ENCODE peak calls at places on chromosomes 13 and 19, in seven cellular contexts. One of them, this sample, is unnamed.
A peak's percentile ranks its signal among the peaks of the same experiment; 100 is the strongest.

GRCh38 chr19:13172335-13173128 is 22.3 kb downstream of the IER2 start:
- DNase-seq in anterior cingulate cortex: no peak
- DNase-seq in NCI-H460: peak; percentile 76
- DNase-seq in HT1080: peak; percentile 91
- DNase-seq in body of pancreas: peak; percentile 79
- DNase-seq in H54: peak; percentile 77
- DNase-seq in activated gamma-delta T cell treated with anti-CD3 and anti-CD28 coated beads, Interleukin-2, amount 50 U/mL, for 16 hours: peak; percentile 74
- DNase-seq in this sample: peak; percentile 91

GRCh38 chr19:49441210-49441959 is at the start of gene SLC17A7:
- DNase-seq in activated gamma-delta T cell treated with anti-CD3 and anti-CD28 coated beads, Interleukin-2, amount 50 U/mL, for 16 hours: no peak
- DNase-seq in NCI-H460: no peak
- DNase-seq in HT1080: no peak
- DNase-seq in anterior cingulate cortex: no peak
- DNase-seq in H54: no peak
- DNase-seq in body of pancreas: no peak
- DNase-seq in this sample: peak; percentile 32

GRCh38 chr19:13150919-13151604 is 851 bp downstream of the IER2 start:
- DNase-seq in HT1080: no peak
- DNase-seq in H54: no peak
- DNase-seq in body of pancreas: peak; percentile 35
- DNase-seq in activated gamma-delta T cell treated with anti-CD3 and anti-CD28 coated beads, Interleukin-2, amount 50 U/mL, for 16 hours: no peak
- DNase-seq in anterior cingulate cortex: no peak
- DNase-seq in NCI-H460: no peak
- DNase-seq in this sample: no peak

GRCh38 chr13:111858571-111858970 is 208.4 kb upstream of the SOX1 start:
- DNase-seq in activated gamma-delta T cell treated with anti-CD3 and anti-CD28 coated beads, Interleukin-2, amount 50 U/mL, for 16 hours: no peak
- DNase-seq in H54: no peak
- DNase-seq in NCI-H460: no peak
- DNase-seq in body of pancreas: no peak
- DNase-seq in anterior cingulate cortex: no peak
- DNase-seq in HT1080: no peak
- DNase-seq in this sample: no peak

GRCh38 chr19:50657672-50658437 is 8.6 kb downstream of the C19orf81 start:
- DNase-seq in HT1080: peak; percentile 98
- DNase-seq in H54: peak; percentile 95
- DNase-seq in body of pancreas: peak; percentile 96
- DNase-seq in activated gamma-delta T cell treated with anti-CD3 and anti-CD28 coated beads, Interleukin-2, amount 50 U/mL, for 16 hours: peak; percentile 75
- DNase-seq in anterior cingulate cortex: peak; percentile 90
- DNase-seq in NCI-H460: peak; percentile 99
- DNase-seq in this sample: peak; percentile 99

GRCh38 chr13:111857336-111857735 is 209.6 kb upstream of the SOX1 start:
- DNase-seq in body of pancreas: no peak
- DNase-seq in NCI-H460: no peak
- DNase-seq in anterior cingulate cortex: no peak
- DNase-seq in HT1080: no peak
- DNase-seq in activated gamma-delta T cell treated with anti-CD3 and anti-CD28 coated beads, Interleukin-2, amount 50 U/mL, for 16 hours: no peak
- DNase-seq in H54: no peak
- DNase-seq in this sample: no peak

GRCh38 chr19:35346193-35347052 is 1.3 kb upstream of the FFAR1 start:
- DNase-seq in HT1080: no peak
- DNase-seq in activated gamma-delta T cell treated with anti-CD3 and anti-CD28 coated beads, Interleukin-2, amount 50 U/mL, for 16 hours: peak; percentile 48
- DNase-seq in anterior cingulate cortex: no peak
- DNase-seq in H54: no peak
- DNase-seq in body of pancreas: no peak
- DNase-seq in NCI-H460: no peak
- DNase-seq in this sample: no peak

GRCh38 chr19:19568802-19569756 is 31.0 kb downstream of the CILP2 start:
- DNase-seq in NCI-H460: no peak
- DNase-seq in anterior cingulate cortex: no peak
- DNase-seq in activated gamma-delta T cell treated with anti-CD3 and anti-CD28 coated beads, Interleukin-2, amount 50 U/mL, for 16 hours: no peak
- DNase-seq in body of pancreas: no peak
- DNase-seq in H54: peak; percentile 81
- DNase-seq in HT1080: no peak
- DNase-seq in this sample: no peak

GRCh38 chr19:10226376-10227214 is 4.5 kb downstream of the S1PR2 start:
- DNase-seq in anterior cingulate cortex: no peak
- DNase-seq in body of pancreas: peak; percentile 55
- DNase-seq in NCI-H460: no peak
- DNase-seq in HT1080: no peak
- DNase-seq in H54: no peak
- DNase-seq in activated gamma-delta T cell treated with anti-CD3 and anti-CD28 coated beads, Interleukin-2, amount 50 U/mL, for 16 hours: no peak
- DNase-seq in this sample: no peak

GRCh38 chr19:17095141-17095919 is 19.8 kb downstream of the MYO9B start:
- DNase-seq in HT1080: no peak
- DNase-seq in anterior cingulate cortex: no peak
- DNase-seq in NCI-H460: no peak
- DNase-seq in H54: no peak
- DNase-seq in activated gamma-delta T cell treated with anti-CD3 and anti-CD28 coated beads, Interleukin-2, amount 50 U/mL, for 16 hours: no peak
- DNase-seq in body of pancreas: peak; percentile 58
- DNase-seq in this sample: no peak

GRCh38 chr19:45499196-45500180 is 1.2 kb downstream of the PPM1N start:
- DNase-seq in H54: no peak
- DNase-seq in NCI-H460: no peak
- DNase-seq in HT1080: no peak
- DNase-seq in activated gamma-delta T cell treated with anti-CD3 and anti-CD28 coated beads, Interleukin-2, amount 50 U/mL, for 16 hours: no peak
- DNase-seq in body of pancreas: peak; percentile 44
- DNase-seq in anterior cingulate cortex: no peak
- DNase-seq in this sample: no peak

GRCh38 chr13:51590966-51591627 is 6.8 kb downstream of the WDFY2 start:
- DNase-seq in HT1080: peak; percentile 90
- DNase-seq in anterior cingulate cortex: no peak
- DNase-seq in NCI-H460: peak; percentile 83
- DNase-seq in H54: peak; percentile 6
- DNase-seq in body of pancreas: peak; percentile 67
- DNase-seq in activated gamma-delta T cell treated with anti-CD3 and anti-CD28 coated beads, Interleukin-2, amount 50 U/mL, for 16 hours: no peak
- DNase-seq in this sample: peak; percentile 61

GRCh38 chr19:46635920-46636761 is at the start of gene GNG8:
- DNase-seq in H54: no peak
- DNase-seq in body of pancreas: no peak
- DNase-seq in anterior cingulate cortex: no peak
- DNase-seq in HT1080: no peak
- DNase-seq in NCI-H460: no peak
- DNase-seq in activated gamma-delta T cell treated with anti-CD3 and anti-CD28 coated beads, Interleukin-2, amount 50 U/mL, for 16 hours: no peak
- DNase-seq in this sample: no peak

GRCh38 chr19:13398780-13399726 is 107.2 kb downstream of the CACNA1A start:
- DNase-seq in anterior cingulate cortex: no peak
- DNase-seq in NCI-H460: no peak
- DNase-seq in H54: peak; percentile 63
- DNase-seq in activated gamma-delta T cell treated with anti-CD3 and anti-CD28 coated beads, Interleukin-2, amount 50 U/mL, for 16 hours: no peak
- DNase-seq in HT1080: peak; percentile 95
- DNase-seq in body of pancreas: peak; percentile 9
- DNase-seq in this sample: peak; percentile 32

GRCh38 chr13:23828086-23828485 is 61.1 kb downstream of the MIPEP start:
- DNase-seq in H54: no peak
- DNase-seq in activated gamma-delta T cell treated with anti-CD3 and anti-CD28 coated beads, Interleukin-2, amount 50 U/mL, for 16 hours: no peak
- DNase-seq in body of pancreas: no peak
- DNase-seq in anterior cingulate cortex: no peak
- DNase-seq in HT1080: no peak
- DNase-seq in NCI-H460: no peak
- DNase-seq in this sample: no peak

GRCh38 chr19:15216363-15216762 is 15.6 kb upstream of the NOTCH3 start:
- DNase-seq in HT1080: no peak
- DNase-seq in body of pancreas: no peak
- DNase-seq in NCI-H460: no peak
- DNase-seq in H54: no peak
- DNase-seq in activated gamma-delta T cell treated with anti-CD3 and anti-CD28 coated beads, Interleukin-2, amount 50 U/mL, for 16 hours: no peak
- DNase-seq in anterior cingulate cortex: no peak
- DNase-seq in this sample: no peak

GRCh38 chr13:94556016-94556415 is 39.9 kb downstream of the TGDS start:
- DNase-seq in NCI-H460: no peak
- DNase-seq in activated gamma-delta T cell treated with anti-CD3 and anti-CD28 coated beads, Interleukin-2, amount 50 U/mL, for 16 hours: no peak
- DNase-seq in H54: no peak
- DNase-seq in HT1080: no peak
- DNase-seq in anterior cingulate cortex: no peak
- DNase-seq in body of pancreas: no peak
- DNase-seq in this sample: no peak

GRCh38 chr19:2032296-2032941 is 16.9 kb upstream of the BTBD2 start:
- DNase-seq in body of pancreas: peak; percentile 98
- DNase-seq in H54: peak; percentile 86
- DNase-seq in NCI-H460: peak; percentile 75
- DNase-seq in HT1080: peak; percentile 91
- DNase-seq in anterior cingulate cortex: peak; percentile 62
- DNase-seq in activated gamma-delta T cell treated with anti-CD3 and anti-CD28 coated beads, Interleukin-2, amount 50 U/mL, for 16 hours: no peak
- DNase-seq in this sample: peak; percentile 90

GRCh38 chr19:10892256-10892655 is 20.9 kb downstream of the CARM1 start:
- DNase-seq in H54: no peak
- DNase-seq in HT1080: no peak
- DNase-seq in activated gamma-delta T cell treated with anti-CD3 and anti-CD28 coated beads, Interleukin-2, amount 50 U/mL, for 16 hours: no peak
- DNase-seq in anterior cingulate cortex: no peak
- DNase-seq in NCI-H460: no peak
- DNase-seq in body of pancreas: no peak
- DNase-seq in this sample: no peak

GRCh38 chr19:40465025-40465780 is at the start of gene BLVRB:
- DNase-seq in activated gamma-delta T cell treated with anti-CD3 and anti-CD28 coated beads, Interleukin-2, amount 50 U/mL, for 16 hours: peak; percentile 13
- DNase-seq in H54: peak; percentile 61
- DNase-seq in NCI-H460: no peak
- DNase-seq in body of pancreas: peak; percentile 73
- DNase-seq in HT1080: peak; percentile 60
- DNase-seq in anterior cingulate cortex: no peak
- DNase-seq in this sample: peak; percentile 66

GRCh38 chr13:25978961-25979360 is 72.9 kb downstream of the SHISA2 start:
- DNase-seq in body of pancreas: no peak
- DNase-seq in activated gamma-delta T cell treated with anti-CD3 and anti-CD28 coated beads, Interleukin-2, amount 50 U/mL, for 16 hours: no peak
- DNase-seq in HT1080: no peak
- DNase-seq in NCI-H460: no peak
- DNase-seq in anterior cingulate cortex: no peak
- DNase-seq in H54: no peak
- DNase-seq in this sample: no peak

GRCh38 chr13:29511980-29512379 is 83.5 kb downstream of the SLC7A1 start:
- DNase-seq in body of pancreas: peak; percentile 19
- DNase-seq in H54: no peak
- DNase-seq in anterior cingulate cortex: no peak
- DNase-seq in activated gamma-delta T cell treated with anti-CD3 and anti-CD28 coated beads, Interleukin-2, amount 50 U/mL, for 16 hours: no peak
- DNase-seq in HT1080: no peak
- DNase-seq in NCI-H460: no peak
- DNase-seq in this sample: no peak

GRCh38 chr13:50592412-50593145 is 250.9 kb downstream of the DLEU7 start:
- DNase-seq in HT1080: peak; percentile 80
- DNase-seq in activated gamma-delta T cell treated with anti-CD3 and anti-CD28 coated beads, Interleukin-2, amount 50 U/mL, for 16 hours: no peak
- DNase-seq in anterior cingulate cortex: no peak
- DNase-seq in H54: no peak
- DNase-seq in body of pancreas: no peak
- DNase-seq in NCI-H460: no peak
- DNase-seq in this sample: peak; percentile 72

GRCh38 chr13:59356607-59357006 is 807.1 kb downstream of the DIAPH3 start:
- DNase-seq in H54: no peak
- DNase-seq in body of pancreas: peak; percentile 81
- DNase-seq in NCI-H460: no peak
- DNase-seq in HT1080: peak; percentile 13
- DNase-seq in activated gamma-delta T cell treated with anti-CD3 and anti-CD28 coated beads, Interleukin-2, amount 50 U/mL, for 16 hours: no peak
- DNase-seq in anterior cingulate cortex: no peak
- DNase-seq in this sample: no peak

GRCh38 chr19:22610121-22610520 is 24.0 kb upstream of the ZNF492 start:
- DNase-seq in HT1080: no peak
- DNase-seq in body of pancreas: no peak
- DNase-seq in activated gamma-delta T cell treated with anti-CD3 and anti-CD28 coated beads, Interleukin-2, amount 50 U/mL, for 16 hours: no peak
- DNase-seq in NCI-H460: no peak
- DNase-seq in anterior cingulate cortex: no peak
- DNase-seq in H54: no peak
- DNase-seq in this sample: no peak

GRCh38 chr19:31317098-31317497 is 32.1 kb downstream of the TSHZ3 start:
- DNase-seq in NCI-H460: no peak
- DNase-seq in activated gamma-delta T cell treated with anti-CD3 and anti-CD28 coated beads, Interleukin-2, amount 50 U/mL, for 16 hours: no peak
- DNase-seq in body of pancreas: no peak
- DNase-seq in HT1080: no peak
- DNase-seq in anterior cingulate cortex: no peak
- DNase-seq in H54: no peak
- DNase-seq in this sample: no peak

GRCh38 chr13:79679334-79679733 is 198.4 kb downstream of the NDFIP2 start:
- DNase-seq in NCI-H460: peak; percentile 56
- DNase-seq in anterior cingulate cortex: no peak
- DNase-seq in H54: peak; percentile 9
- DNase-seq in HT1080: peak; percentile 57
- DNase-seq in body of pancreas: peak; percentile 81
- DNase-seq in activated gamma-delta T cell treated with anti-CD3 and anti-CD28 coated beads, Interleukin-2, amount 50 U/mL, for 16 hours: peak; percentile 15
- DNase-seq in this sample: peak; percentile 73

GRCh38 chr19:42529248-42529764 is 1.0 kb upstream of the CEACAM1 start:
- DNase-seq in NCI-H460: peak; percentile 9
- DNase-seq in HT1080: peak; percentile 28
- DNase-seq in body of pancreas: peak; percentile 72
- DNase-seq in H54: peak; percentile 70
- DNase-seq in anterior cingulate cortex: no peak
- DNase-seq in activated gamma-delta T cell treated with anti-CD3 and anti-CD28 coated beads, Interleukin-2, amount 50 U/mL, for 16 hours: peak; percentile 46
- DNase-seq in this sample: peak; percentile 50

GRCh38 chr13:29786698-29787097 is 63.7 kb downstream of the UBL3 start:
- DNase-seq in HT1080: no peak
- DNase-seq in body of pancreas: no peak
- DNase-seq in NCI-H460: no peak
- DNase-seq in anterior cingulate cortex: no peak
- DNase-seq in activated gamma-delta T cell treated with anti-CD3 and anti-CD28 coated beads, Interleukin-2, amount 50 U/mL, for 16 hours: no peak
- DNase-seq in H54: no peak
- DNase-seq in this sample: no peak

GRCh38 chr13:75838366-75839017 is 202.4 kb downstream of the LMO7 start:
- DNase-seq in body of pancreas: no peak
- DNase-seq in activated gamma-delta T cell treated with anti-CD3 and anti-CD28 coated beads, Interleukin-2, amount 50 U/mL, for 16 hours: no peak
- DNase-seq in NCI-H460: no peak
- DNase-seq in HT1080: no peak
- DNase-seq in anterior cingulate cortex: no peak
- DNase-seq in H54: no peak
- DNase-seq in this sample: no peak

GRCh38 chr13:41418027-41418426 is 39.3 kb upstream of the RGCC start:
- DNase-seq in H54: no peak
- DNase-seq in activated gamma-delta T cell treated with anti-CD3 and anti-CD28 coated beads, Interleukin-2, amount 50 U/mL, for 16 hours: no peak
- DNase-seq in NCI-H460: no peak
- DNase-seq in body of pancreas: no peak
- DNase-seq in HT1080: peak; percentile 62
- DNase-seq in anterior cingulate cortex: no peak
- DNase-seq in this sample: no peak

GRCh38 chr13:105008606-105009005 is 1526.9 kb downstream of the EFNB2 start:
- DNase-seq in HT1080: no peak
- DNase-seq in body of pancreas: no peak
- DNase-seq in anterior cingulate cortex: no peak
- DNase-seq in NCI-H460: no peak
- DNase-seq in H54: no peak
- DNase-seq in activated gamma-delta T cell treated with anti-CD3 and anti-CD28 coated beads, Interleukin-2, amount 50 U/mL, for 16 hours: no peak
- DNase-seq in this sample: no peak

GRCh38 chr19:10998045-10998533 is 37.3 kb downstream of the SMARCA4 start:
- DNase-seq in body of pancreas: peak; percentile 28
- DNase-seq in H54: no peak
- DNase-seq in activated gamma-delta T cell treated with anti-CD3 and anti-CD28 coated beads, Interleukin-2, amount 50 U/mL, for 16 hours: no peak
- DNase-seq in HT1080: no peak
- DNase-seq in anterior cingulate cortex: no peak
- DNase-seq in NCI-H460: no peak
- DNase-seq in this sample: no peak

GRCh38 chr13:75196112-75196855 is 285.7 kb downstream of the TBC1D4 start:
- DNase-seq in NCI-H460: no peak
- DNase-seq in activated gamma-delta T cell treated with anti-CD3 and anti-CD28 coated beads, Interleukin-2, amount 50 U/mL, for 16 hours: no peak
- DNase-seq in anterior cingulate cortex: no peak
- DNase-seq in body of pancreas: no peak
- DNase-seq in HT1080: no peak
- DNase-seq in H54: no peak
- DNase-seq in this sample: no peak

GRCh38 chr19:5828661-5829566 is 10.6 kb downstream of the FUT6 start:
- DNase-seq in HT1080: no peak
- DNase-seq in body of pancreas: peak; percentile 49
- DNase-seq in anterior cingulate cortex: no peak
- DNase-seq in NCI-H460: no peak
- DNase-seq in activated gamma-delta T cell treated with anti-CD3 and anti-CD28 coated beads, Interleukin-2, amount 50 U/mL, for 16 hours: peak; percentile 23
- DNase-seq in H54: no peak
- DNase-seq in this sample: peak; percentile 24

GRCh38 chr19:12364391-12365093 is 941 bp downstream of the ZNF442 start:
- DNase-seq in NCI-H460: no peak
- DNase-seq in HT1080: no peak
- DNase-seq in body of pancreas: peak; percentile 9
- DNase-seq in activated gamma-delta T cell treated with anti-CD3 and anti-CD28 coated beads, Interleukin-2, amount 50 U/mL, for 16 hours: no peak
- DNase-seq in H54: no peak
- DNase-seq in anterior cingulate cortex: no peak
- DNase-seq in this sample: no peak

GRCh38 chr19:18659281-18660050 is 22.6 kb downstream of the KLHL26 start:
- DNase-seq in body of pancreas: peak; percentile 31
- DNase-seq in activated gamma-delta T cell treated with anti-CD3 and anti-CD28 coated beads, Interleukin-2, amount 50 U/mL, for 16 hours: no peak
- DNase-seq in anterior cingulate cortex: no peak
- DNase-seq in HT1080: no peak
- DNase-seq in NCI-H460: no peak
- DNase-seq in H54: no peak
- DNase-seq in this sample: no peak

This sample was measured in ACHN.